ENCODE peak calls at places on chromosomes 5 and 9, in eight cellular contexts. One of them, this sample, is unnamed. For H3K4me1, the result is how much of the 10 kb centered on the place peaks cover.

GRCh38 chr9:80175286-80175906 is 603.6 kb downstream of the TLE4 start:
- DNase-seq in tibial artery: no peak
- DNase-seq in neuronal stem cell: peak
- DNase-seq in astrocyte: peak
- DNase-seq in colonic mucosa: no peak
- DNase-seq in CD8-positive, alpha-beta memory T cell: no peak
- DNase-seq in lung: no peak
- DNase-seq in transverse colon: peak
- DNase-seq in this sample: no peak

GRCh38 chr9:134590240-134591081 is 51.1 kb upstream of the COL5A1 start:
- DNase-seq in CD8-positive, alpha-beta memory T cell: no peak
- DNase-seq in lung: peak
- DNase-seq in neuronal stem cell: no peak
- DNase-seq in transverse colon: no peak
- DNase-seq in astrocyte: no peak
- DNase-seq in colonic mucosa: peak
- DNase-seq in tibial artery: no peak
- DNase-seq in this sample: no peak

GRCh38 chr9:32468740-32469139 is 57.3 kb downstream of the RIGI start:
- DNase-seq in tibial artery: no peak
- DNase-seq in astrocyte: no peak
- DNase-seq in transverse colon: no peak
- DNase-seq in colonic mucosa: no peak
- DNase-seq in neuronal stem cell: no peak
- DNase-seq in CD8-positive, alpha-beta memory T cell: no peak
- DNase-seq in lung: no peak
- DNase-seq in this sample: no peak

GRCh38 chr9:106333487-106333886 is 529.5 kb upstream of the ZNF462 start:
- DNase-seq in tibial artery: no peak
- DNase-seq in neuronal stem cell: no peak
- DNase-seq in transverse colon: no peak
- DNase-seq in lung: no peak
- DNase-seq in astrocyte: no peak
- DNase-seq in colonic mucosa: no peak
- DNase-seq in CD8-positive, alpha-beta memory T cell: no peak
- DNase-seq in this sample: no peak

GRCh38 chr9:133526721-133527321 is 2.1 kb upstream of the MYMK start:
- DNase-seq in transverse colon: no peak
- DNase-seq in lung: no peak
- DNase-seq in CD8-positive, alpha-beta memory T cell: no peak
- DNase-seq in tibial artery: no peak
- DNase-seq in neuronal stem cell: no peak
- DNase-seq in astrocyte: no peak
- DNase-seq in colonic mucosa: no peak
- DNase-seq in this sample: peak

GRCh38 chr5:27171696-27172362 is 133.4 kb upstream of the CDH9 start:
- DNase-seq in neuronal stem cell: no peak
- DNase-seq in lung: no peak
- DNase-seq in colonic mucosa: no peak
- DNase-seq in CD8-positive, alpha-beta memory T cell: no peak
- DNase-seq in astrocyte: no peak
- DNase-seq in transverse colon: no peak
- DNase-seq in tibial artery: no peak
- DNase-seq in this sample: no peak

GRCh38 chr9:129252937-129253819 is 75.1 kb upstream of the IER5L start:
- DNase-seq in CD8-positive, alpha-beta memory T cell: no peak
- DNase-seq in lung: no peak
- DNase-seq in transverse colon: no peak
- DNase-seq in colonic mucosa: no peak
- DNase-seq in neuronal stem cell: no peak
- DNase-seq in tibial artery: peak
- DNase-seq in astrocyte: no peak
- DNase-seq in this sample: no peak

GRCh38 chr9:3200331-3200774 is 325.4 kb downstream of the RFX3 start:
- DNase-seq in CD8-positive, alpha-beta memory T cell: no peak
- DNase-seq in transverse colon: no peak
- DNase-seq in lung: no peak
- DNase-seq in tibial artery: no peak
- DNase-seq in astrocyte: peak
- DNase-seq in neuronal stem cell: no peak
- DNase-seq in colonic mucosa: no peak
- DNase-seq in this sample: no peak

GRCh38 chr9:18051638-18052037 is 422.3 kb upstream of the ADAMTSL1 start:
- DNase-seq in astrocyte: no peak
- DNase-seq in lung: no peak
- DNase-seq in neuronal stem cell: no peak
- DNase-seq in transverse colon: no peak
- DNase-seq in tibial artery: no peak
- DNase-seq in CD8-positive, alpha-beta memory T cell: no peak
- DNase-seq in colonic mucosa: no peak
- DNase-seq in this sample: no peak

GRCh38 chr5:56319281-56320242 is 86.4 kb upstream of the ANKRD55 start:
- DNase-seq in transverse colon: peak
- DNase-seq in astrocyte: peak
- DNase-seq in tibial artery: peak
- DNase-seq in colonic mucosa: no peak
- DNase-seq in lung: peak
- DNase-seq in neuronal stem cell: no peak
- DNase-seq in CD8-positive, alpha-beta memory T cell: no peak
- DNase-seq in this sample: no peak

GRCh38 chr9:10704720-10705119 is 91.9 kb upstream of the PTPRD start:
- DNase-seq in neuronal stem cell: no peak
- DNase-seq in CD8-positive, alpha-beta memory T cell: no peak
- DNase-seq in astrocyte: peak
- DNase-seq in transverse colon: no peak
- DNase-seq in lung: no peak
- DNase-seq in colonic mucosa: no peak
- DNase-seq in tibial artery: no peak
- DNase-seq in this sample: no peak

GRCh38 chr9:34501889-34502425 is 20.8 kb downstream of the ENHO start:
- DNase-seq in colonic mucosa: no peak
- DNase-seq in neuronal stem cell: no peak
- DNase-seq in lung: peak
- DNase-seq in transverse colon: peak
- DNase-seq in CD8-positive, alpha-beta memory T cell: no peak
- DNase-seq in tibial artery: peak
- DNase-seq in astrocyte: peak
- DNase-seq in this sample: peak

GRCh38 chr5:112957970-112958773 is 18.4 kb upstream of the DCP2 start:
- DNase-seq in tibial artery: peak
- DNase-seq in CD8-positive, alpha-beta memory T cell: no peak
- DNase-seq in astrocyte: peak
- DNase-seq in colonic mucosa: peak
- DNase-seq in transverse colon: peak
- DNase-seq in neuronal stem cell: no peak
- DNase-seq in lung: peak
- DNase-seq in this sample: peak

GRCh38 chr5:133635051-133635450 is 22.7 kb upstream of the FSTL4 start:
- DNase-seq in colonic mucosa: no peak
- DNase-seq in transverse colon: no peak
- DNase-seq in tibial artery: no peak
- DNase-seq in astrocyte: peak
- DNase-seq in lung: no peak
- DNase-seq in CD8-positive, alpha-beta memory T cell: no peak
- DNase-seq in neuronal stem cell: no peak
- DNase-seq in this sample: no peak

GRCh38 chr5:108798866-108799265 is 51.2 kb downstream of the FER start:
- DNase-seq in astrocyte: peak
- DNase-seq in transverse colon: no peak
- DNase-seq in neuronal stem cell: no peak
- DNase-seq in tibial artery: no peak
- DNase-seq in CD8-positive, alpha-beta memory T cell: no peak
- DNase-seq in colonic mucosa: no peak
- DNase-seq in lung: no peak
- DNase-seq in this sample: no peak

GRCh38 chr9:126472446-126472845 is 141.3 kb upstream of the LMX1B start:
- DNase-seq in neuronal stem cell: no peak
- DNase-seq in transverse colon: no peak
- DNase-seq in astrocyte: no peak
- DNase-seq in lung: no peak
- DNase-seq in tibial artery: no peak
- DNase-seq in CD8-positive, alpha-beta memory T cell: no peak
- DNase-seq in colonic mucosa: no peak
- DNase-seq in this sample: no peak

GRCh38 chr5:139744471-139745120 is 51.0 kb upstream of the PSD2 start:
- DNase-seq in astrocyte: no peak
- DNase-seq in transverse colon: no peak
- DNase-seq in colonic mucosa: no peak
- DNase-seq in lung: no peak
- DNase-seq in CD8-positive, alpha-beta memory T cell: no peak
- DNase-seq in tibial artery: no peak
- DNase-seq in neuronal stem cell: no peak
- DNase-seq in this sample: no peak

GRCh38 chr5:59064256-59064655 is 481.4 kb downstream of the RAB3C start:
- DNase-seq in CD8-positive, alpha-beta memory T cell: no peak
- DNase-seq in tibial artery: no peak
- DNase-seq in astrocyte: no peak
- DNase-seq in colonic mucosa: no peak
- DNase-seq in transverse colon: no peak
- DNase-seq in neuronal stem cell: no peak
- DNase-seq in lung: no peak
- DNase-seq in this sample: no peak

GRCh38 chr9:36486454-36486932 is 86.2 kb upstream of the MELK start:
- DNase-seq in astrocyte: no peak
- DNase-seq in transverse colon: peak
- DNase-seq in lung: no peak
- DNase-seq in colonic mucosa: peak
- DNase-seq in neuronal stem cell: peak
- DNase-seq in tibial artery: peak
- DNase-seq in CD8-positive, alpha-beta memory T cell: no peak
- DNase-seq in this sample: no peak

GRCh38 chr9:36486933-36487481 is 85.7 kb upstream of the MELK start:
- DNase-seq in lung: peak
- DNase-seq in neuronal stem cell: peak
- DNase-seq in colonic mucosa: peak
- DNase-seq in transverse colon: peak
- DNase-seq in CD8-positive, alpha-beta memory T cell: peak
- DNase-seq in astrocyte: no peak
- DNase-seq in tibial artery: peak
- DNase-seq in this sample: peak

GRCh38 chr9:36488322-36488838 is 84.3 kb upstream of the MELK start:
- DNase-seq in transverse colon: no peak
- DNase-seq in CD8-positive, alpha-beta memory T cell: no peak
- DNase-seq in lung: no peak
- DNase-seq in astrocyte: no peak
- DNase-seq in colonic mucosa: peak
- DNase-seq in tibial artery: no peak
- DNase-seq in neuronal stem cell: no peak
- DNase-seq in this sample: no peak

GRCh38 chr9:36487482-36488321 is 85.0 kb upstream of the MELK start:
- DNase-seq in astrocyte: peak
- DNase-seq in colonic mucosa: peak
- DNase-seq in neuronal stem cell: peak
- DNase-seq in lung: peak
- DNase-seq in transverse colon: peak
- DNase-seq in CD8-positive, alpha-beta memory T cell: peak
- DNase-seq in tibial artery: peak
- DNase-seq in this sample: peak

GRCh38 chr9:36489453-36489852 is 83.2 kb upstream of the MELK start:
- DNase-seq in lung: no peak
- DNase-seq in transverse colon: no peak
- DNase-seq in astrocyte: no peak
- DNase-seq in neuronal stem cell: no peak
- DNase-seq in tibial artery: no peak
- DNase-seq in CD8-positive, alpha-beta memory T cell: no peak
- DNase-seq in colonic mucosa: no peak
- DNase-seq in this sample: no peak
- H3K4me1 ChIP-seq in lung: under half
- H3K4me1 ChIP-seq in transverse colon: under half
- H3K4me1 ChIP-seq in astrocyte: under half
- H3K4me1 ChIP-seq in neuronal stem cell: under half
- H3K4me1 ChIP-seq in tibial artery: under half
- H3K4me1 ChIP-seq in CD8-positive, alpha-beta memory T cell: half or more
- H3K4me1 ChIP-seq in colonic mucosa: under half
- H3K4me1 ChIP-seq in this sample: under half

DNA sequence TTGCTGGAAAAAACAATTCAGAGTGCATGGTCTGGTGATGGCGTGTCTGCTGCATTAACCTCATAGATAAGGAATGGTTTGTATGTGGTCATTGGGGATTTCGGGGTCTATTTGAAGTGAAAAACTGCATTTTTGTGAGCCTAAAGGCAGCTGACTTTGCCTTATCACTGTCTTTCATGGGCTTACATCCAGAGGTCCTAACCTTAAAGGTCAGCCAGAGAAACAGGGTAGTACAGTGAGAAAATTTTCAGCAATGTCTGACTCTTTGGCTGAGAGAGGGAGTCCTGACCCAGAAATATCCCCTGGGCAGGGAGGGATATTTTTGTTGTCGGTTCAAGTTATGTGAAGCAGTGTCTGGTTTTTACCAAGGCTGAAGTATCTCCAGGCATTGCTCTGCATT is 5.7 kb downstream of the PCSK5 start:
- DNase-seq in lung: no peak
- DNase-seq in astrocyte: no peak
- DNase-seq in transverse colon: no peak
- DNase-seq in CD8-positive, alpha-beta memory T cell: no peak
- DNase-seq in neuronal stem cell: no peak
- DNase-seq in colonic mucosa: no peak
- DNase-seq in tibial artery: no peak
- DNase-seq in this sample: no peak
- H3K4me1 ChIP-seq in lung: under half
- H3K4me1 ChIP-seq in astrocyte: under half
- H3K4me1 ChIP-seq in transverse colon: under half
- H3K4me1 ChIP-seq in CD8-positive, alpha-beta memory T cell: under half
- H3K4me1 ChIP-seq in neuronal stem cell: under half
- H3K4me1 ChIP-seq in colonic mucosa: under half
- H3K4me1 ChIP-seq in tibial artery: under half
- H3K4me1 ChIP-seq in this sample: under half

GRCh38 chr5:88694087-88694703 is 188.8 kb downstream of the MEF2C start:
- DNase-seq in tibial artery: no peak
- DNase-seq in transverse colon: no peak
- DNase-seq in neuronal stem cell: no peak
- DNase-seq in lung: no peak
- DNase-seq in astrocyte: no peak
- DNase-seq in colonic mucosa: no peak
- DNase-seq in CD8-positive, alpha-beta memory T cell: no peak
- DNase-seq in this sample: no peak
- H3K4me1 ChIP-seq in tibial artery: under half
- H3K4me1 ChIP-seq in transverse colon: under half
- H3K4me1 ChIP-seq in neuronal stem cell: under half
- H3K4me1 ChIP-seq in lung: under half
- H3K4me1 ChIP-seq in astrocyte: under half
- H3K4me1 ChIP-seq in colonic mucosa: under half
- H3K4me1 ChIP-seq in CD8-positive, alpha-beta memory T cell: under half
- H3K4me1 ChIP-seq in this sample: under half

DNA sequence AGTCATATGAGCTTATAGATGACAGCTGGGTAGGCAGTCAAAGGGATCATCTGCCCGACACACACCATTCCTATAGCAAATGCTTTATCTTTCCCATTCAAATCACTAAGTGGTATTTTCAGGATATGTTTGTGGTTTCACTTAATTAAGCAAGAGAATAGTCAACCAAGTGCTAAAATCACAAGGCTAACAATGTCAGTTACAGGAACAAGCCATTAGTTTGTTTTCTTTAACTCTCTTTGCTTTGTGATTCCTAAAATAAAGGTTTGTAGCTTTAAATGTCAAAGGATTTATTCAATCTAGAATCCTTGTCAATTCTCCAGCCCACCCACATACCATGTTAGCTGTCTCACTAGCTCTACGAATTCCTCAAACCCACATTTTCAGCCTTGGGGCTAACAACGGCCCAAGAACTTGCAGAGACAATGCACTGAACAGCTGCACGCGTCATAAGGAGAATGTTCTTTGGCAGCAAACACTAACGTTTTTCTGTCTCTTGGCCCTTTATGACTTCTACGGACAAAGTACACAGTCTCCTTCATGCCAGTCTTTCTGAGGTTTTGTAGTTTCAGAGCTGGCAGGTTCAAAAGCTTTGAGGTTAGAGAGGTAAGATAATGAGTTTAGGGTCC is 56.6 kb downstream of the ELAVL2 start:
- DNase-seq in lung: no peak
- DNase-seq in CD8-positive, alpha-beta memory T cell: no peak
- DNase-seq in tibial artery: no peak
- DNase-seq in astrocyte: peak
- DNase-seq in neuronal stem cell: no peak
- DNase-seq in colonic mucosa: no peak
- DNase-seq in transverse colon: peak
- DNase-seq in this sample: no peak
- H3K4me1 ChIP-seq in lung: under half
- H3K4me1 ChIP-seq in CD8-positive, alpha-beta memory T cell: under half
- H3K4me1 ChIP-seq in tibial artery: under half
- H3K4me1 ChIP-seq in astrocyte: under half
- H3K4me1 ChIP-seq in neuronal stem cell: under half
- H3K4me1 ChIP-seq in colonic mucosa: under half
- H3K4me1 ChIP-seq in transverse colon: under half
- H3K4me1 ChIP-seq in this sample: under half